ENCODE peak calls at places on chromosomes 6 and 20, in five cellular contexts. P is heart right ventricle, V is SIG-M5, C is astrocyte of the spinal cord, E is cardiac fibroblast. O is an unnamed sample.

GRCh38 chr6:105601541-105602174 is 198.8 kb upstream of the PREP start:
- DNase-seq in P (peak; percentile 83), V (peak; percentile 80), E (peak; percentile 98), C (peak; percentile 97), O (no peak)

GRCh38 chr6:11277275-11278206 is 45.1 kb upstream of the NEDD9 start:
- DNase-seq in C (peak; percentile 81), P (no peak), E (peak; percentile 91), V (no peak), O (peak; percentile 71)

GRCh38 chr20:42370086-42370485 is 751.9 kb upstream of the CHD6 start:
- DNase-seq in P (no peak), E (no peak), C (no peak), V (no peak), O (no peak)

GRCh38 chr20:51220293-51220706 is 197.4 kb upstream of the KCNG1 start:
- DNase-seq in C (no peak), V (no peak), E (peak; percentile 20), P (no peak), O (peak; percentile 31)

GRCh38 chr6:139531148-139531547 is 156.7 kb upstream of the CITED2 start:
- DNase-seq in E (no peak), V (no peak), C (peak; percentile 39), P (no peak), O (no peak)

GRCh38 chr6:35294308-35294945 is 3.2 kb upstream of the DEF6 start:
- DNase-seq in C (peak; percentile 33), V (no peak), P (no peak), E (peak; percentile 48), O (peak; percentile 33)

GRCh38 chr6:119881416-119881815 is 531.9 kb upstream of the MAN1A1 start:
- DNase-seq in E (peak; percentile 16), C (peak; percentile 59), P (no peak), V (no peak), O (no peak)

GRCh38 chr20:51510961-51511360 is 31.6 kb downstream of the NFATC2 start:
- DNase-seq in V (no peak), P (no peak), C (peak; percentile 71), E (no peak), O (no peak)

GRCh38 chr6:25369043-25369442 is 89.9 kb downstream of the CARMIL1 start:
- DNase-seq in C (no peak), V (no peak), E (no peak), P (peak; percentile 28), O (no peak)

GRCh38 chr6:42523158-42523814 is 40.5 kb upstream of the UBR2 start:
- DNase-seq in P (no peak), C (peak; percentile 63), V (no peak), E (no peak), O (no peak)

GRCh38 chr20:36084897-36085617 is 69.5 kb upstream of the EPB41L1 start:
- DNase-seq in V (no peak), P (no peak), E (peak; percentile 52), C (peak; percentile 47), O (no peak)

O was measured in endothelial cell of umbilical vein.